ENCODE peak calls at places on chromosomes 6 and 20, in four cellular contexts. One of them, this sample, is unnamed.

GRCh38 chr6:154347981-154348380 is 8.6 kb downstream of the IPCEF1 start:
- DNase-seq in adrenal gland: no peak
- DNase-seq in kidney: no peak
- DNase-seq in AG04449: no peak
- DNase-seq in this sample: no peak

GRCh38 chr6:80095600-80095999 is 10.9 kb upstream of the BCKDHB start:
- DNase-seq in AG04449: no peak
- DNase-seq in adrenal gland: no peak
- DNase-seq in kidney: no peak
- DNase-seq in this sample: no peak

GRCh38 chr6:106746660-106747059 is 117.3 kb downstream of the QRSL1 start:
- DNase-seq in adrenal gland: no peak
- DNase-seq in AG04449: no peak
- DNase-seq in kidney: no peak
- DNase-seq in this sample: no peak

GRCh38 chr20:21432911-21433310 is 35.6 kb upstream of the NKX2-4 start:
- DNase-seq in adrenal gland: no peak
- DNase-seq in AG04449: no peak
- DNase-seq in kidney: no peak
- DNase-seq in this sample: no peak

GRCh38 chr6:151300267-151300930 is 60.6 kb downstream of the AKAP12 start:
- DNase-seq in kidney: no peak
- DNase-seq in adrenal gland: no peak
- DNase-seq in AG04449: no peak
- DNase-seq in this sample: no peak

GRCh38 chr6:106181664-106182418 is 95.7 kb downstream of the PRDM1 start:
- DNase-seq in kidney: no peak
- DNase-seq in AG04449: peak
- DNase-seq in adrenal gland: no peak
- DNase-seq in this sample: no peak

GRCh38 chr20:4471221-4471620 is 250.5 kb upstream of the PRND start:
- DNase-seq in kidney: no peak
- DNase-seq in adrenal gland: no peak
- DNase-seq in AG04449: peak
- DNase-seq in this sample: no peak

GRCh38 chr6:53101006-53101405 is 35.8 kb downstream of the FBXO9 start:
- DNase-seq in AG04449: no peak
- DNase-seq in adrenal gland: no peak
- DNase-seq in kidney: no peak
- DNase-seq in this sample: no peak

GRCh38 chr6:50842861-50843384 is 24.3 kb downstream of the TFAP2B start:
- DNase-seq in adrenal gland: no peak
- DNase-seq in AG04449: no peak
- DNase-seq in kidney: peak
- DNase-seq in this sample: no peak

GRCh38 chr6:84635081-84635745 is 129.2 kb downstream of the TBX18 start:
- DNase-seq in kidney: no peak
- DNase-seq in adrenal gland: no peak
- DNase-seq in AG04449: no peak
- DNase-seq in this sample: no peak
- TF ChIP-seq CTCF in kidney: no peak
- TF ChIP-seq CTCF in adrenal gland: no peak
- TF ChIP-seq CTCF in AG04449: no peak
- TF ChIP-seq CTCF in this sample: no peak

DNA sequence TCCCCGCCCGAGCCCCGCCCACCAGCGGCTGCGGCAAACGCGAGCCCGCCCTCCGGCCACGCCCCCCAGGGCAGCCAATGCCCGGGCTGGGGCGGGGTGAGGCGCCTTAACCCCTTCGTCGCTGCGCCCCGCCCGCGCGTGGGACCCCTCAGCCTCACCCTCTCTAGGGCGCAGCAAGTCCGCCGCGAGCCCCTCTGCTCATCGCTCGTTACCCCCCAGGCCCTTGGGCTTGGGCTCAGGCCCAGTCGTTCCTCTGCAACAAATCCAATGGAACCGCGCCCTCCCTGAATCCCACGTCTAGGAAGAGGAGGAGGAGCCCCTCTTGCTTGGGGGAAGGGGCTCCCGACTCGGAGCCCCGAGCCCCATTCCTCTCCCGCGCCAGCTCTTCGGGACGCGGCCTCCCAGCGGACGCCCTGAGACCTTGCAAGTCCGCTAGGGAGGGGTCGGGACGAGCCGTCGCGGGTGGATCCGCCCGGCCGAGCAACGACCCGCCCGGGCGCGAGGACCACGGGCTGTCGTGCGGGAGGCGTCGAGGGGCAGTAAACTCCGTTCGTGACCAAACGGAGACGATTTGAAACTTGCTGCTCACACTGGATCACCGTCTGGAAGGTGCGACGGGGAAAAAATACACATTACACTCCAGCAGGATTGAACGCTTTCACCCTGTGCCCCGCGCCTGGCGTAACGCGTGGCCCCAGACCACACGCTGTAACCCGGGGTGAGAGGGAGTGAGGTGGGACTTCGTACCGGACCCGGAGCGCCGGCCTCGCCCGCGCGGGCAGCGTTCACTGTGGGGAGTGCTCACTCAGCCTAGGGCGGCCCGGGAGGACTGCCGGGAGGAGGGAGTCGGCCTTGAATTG is 463 bp upstream of the LZTS3 start:
- DNase-seq in AG04449: no peak
- DNase-seq in kidney: peak
- DNase-seq in adrenal gland: peak
- DNase-seq in this sample: peak
- TF ChIP-seq CTCF in AG04449: peak
- TF ChIP-seq CTCF in kidney: no peak
- TF ChIP-seq CTCF in adrenal gland: no peak
- TF ChIP-seq CTCF in this sample: peak

GRCh38 chr20:50931306-50932015 is at the start of gene ADNP:
- DNase-seq in adrenal gland: peak
- DNase-seq in AG04449: no peak
- DNase-seq in kidney: peak
- DNase-seq in this sample: peak

GRCh38 chr20:50930139-50931047 is 844 bp downstream of the ADNP start:
- DNase-seq in AG04449: no peak
- DNase-seq in kidney: peak
- DNase-seq in adrenal gland: peak
- DNase-seq in this sample: no peak

GRCh38 chr20:50931048-50931305 is 260 bp downstream of the ADNP start:
- DNase-seq in adrenal gland: no peak
- DNase-seq in kidney: no peak
- DNase-seq in AG04449: no peak
- DNase-seq in this sample: no peak

GRCh38 chr20:50929299-50930138 is 1.7 kb downstream of the ADNP start:
- DNase-seq in kidney: peak
- DNase-seq in adrenal gland: peak
- DNase-seq in AG04449: peak
- DNase-seq in this sample: peak

DNA sequence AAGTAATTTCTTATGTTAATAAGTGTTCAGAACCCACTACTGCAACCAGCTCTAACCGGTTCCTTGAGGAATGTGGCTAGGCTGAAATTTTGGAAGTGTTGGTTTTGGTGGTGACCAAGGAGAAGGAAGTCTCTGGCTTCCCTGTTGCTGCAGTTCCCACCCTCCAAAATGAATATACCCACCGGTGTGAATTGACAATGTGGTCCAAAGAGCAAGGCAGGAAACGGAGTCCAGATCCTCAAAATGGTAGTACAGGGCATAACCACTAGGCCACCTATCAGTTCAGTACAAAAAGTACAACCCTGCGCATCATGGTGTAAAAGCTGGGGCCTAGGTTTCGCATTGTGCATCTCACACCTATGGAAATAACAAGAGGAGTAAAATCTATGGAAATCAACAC is 2.8 kb downstream of the ADNP start:
- DNase-seq in kidney: no peak
- DNase-seq in adrenal gland: no peak
- DNase-seq in AG04449: no peak
- DNase-seq in this sample: no peak
- TF ChIP-seq CTCF in kidney: no peak
- TF ChIP-seq CTCF in adrenal gland: no peak
- TF ChIP-seq CTCF in AG04449: no peak
- TF ChIP-seq CTCF in this sample: no peak

DNA sequence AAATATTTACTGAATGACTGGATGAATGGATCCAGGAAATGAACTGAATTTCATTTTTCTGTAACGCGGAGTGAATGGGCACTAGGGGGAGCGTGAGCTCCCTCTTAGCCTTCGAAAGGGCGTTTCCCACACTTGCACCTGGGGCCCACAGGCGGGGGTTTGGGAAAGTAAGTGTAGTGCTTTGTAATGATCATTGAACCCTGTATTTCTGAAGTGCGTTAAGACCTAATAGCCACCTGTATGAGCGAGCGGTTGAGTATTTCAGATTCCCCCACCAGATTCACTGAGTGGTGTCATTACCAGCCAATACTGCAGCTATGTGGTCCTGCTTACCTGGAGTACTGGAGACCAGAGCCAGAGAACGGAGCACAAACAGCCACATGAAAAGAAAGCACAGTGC is 10.5 kb downstream of the SYTL3 start:
- DNase-seq in adrenal gland: no peak
- DNase-seq in AG04449: no peak
- DNase-seq in kidney: peak
- DNase-seq in this sample: no peak
- TF ChIP-seq CTCF in adrenal gland: peak
- TF ChIP-seq CTCF in AG04449: peak
- TF ChIP-seq CTCF in kidney: no peak
- TF ChIP-seq CTCF in this sample: peak

GRCh38 chr6:71134929-71135642 is 153.5 kb upstream of the OGFRL1 start:
- DNase-seq in adrenal gland: no peak
- DNase-seq in AG04449: no peak
- DNase-seq in kidney: no peak
- DNase-seq in this sample: no peak

GRCh38 chr6:71139249-71139648 is 149.4 kb upstream of the OGFRL1 start:
- DNase-seq in kidney: no peak
- DNase-seq in AG04449: no peak
- DNase-seq in adrenal gland: no peak
- DNase-seq in this sample: no peak

DNA sequence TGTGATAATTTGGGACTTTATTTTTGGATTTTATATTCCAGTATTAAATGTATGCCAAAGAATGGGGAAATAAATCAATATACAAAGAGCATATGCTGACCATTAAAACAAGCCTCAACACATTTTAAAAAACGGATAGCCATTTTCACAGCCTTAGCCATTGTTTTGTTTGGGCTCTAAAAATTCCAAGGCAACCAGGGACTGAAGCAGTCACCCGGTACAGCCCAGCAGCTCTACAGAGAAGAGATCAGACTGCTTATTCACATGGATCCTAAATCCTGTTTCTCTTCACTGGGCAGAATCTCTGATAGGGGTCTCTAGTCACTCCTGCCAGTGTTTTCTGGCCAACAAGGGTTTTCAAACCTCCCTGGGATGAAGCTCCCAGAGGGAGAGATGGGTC is 150.2 kb upstream of the OGFRL1 start:
- DNase-seq in kidney: no peak
- DNase-seq in adrenal gland: no peak
- DNase-seq in AG04449: no peak
- DNase-seq in this sample: no peak
- TF ChIP-seq CTCF in kidney: no peak
- TF ChIP-seq CTCF in adrenal gland: no peak
- TF ChIP-seq CTCF in AG04449: no peak
- TF ChIP-seq CTCF in this sample: no peak

This sample was measured in osteocyte.